ENCODE peak calls at places on chromosomes 12 and 14, in nine cellular contexts. T, L, R, Y, Q, B, C, K and E are unnamed samples.
A peak's percentile ranks its signal among the peaks of the same experiment; 100 is the strongest.

GRCh38 chr14:58572092-58572853 is 65.5 kb upstream of the DACT1 start:
- DNase-seq in T (peak; percentile 32), L (no peak), R (no peak), Y (peak; percentile 26), Q (no peak), B (no peak), C (peak; percentile 23), K (no peak), E (no peak)

GRCh38 chr12:114221136-114221838 is 184.7 kb downstream of the TBX5 start:
- DNase-seq in T (no peak), L (no peak), R (no peak), Y (no peak), Q (no peak), B (no peak), C (no peak), K (no peak), E (no peak)

GRCh38 chr14:21505009-21505553 is 6.1 kb downstream of the METTL3 start:
- DNase-seq in T (no peak), L (no peak), R (no peak), Y (no peak), Q (no peak), B (no peak), C (no peak), K (no peak), E (no peak)

GRCh38 chr14:87630808-87631207 is 362.2 kb downstream of the GALC start:
- DNase-seq in T (no peak), L (no peak), R (no peak), Y (no peak), Q (no peak), B (no peak), C (no peak), K (no peak), E (no peak)

GRCh38 chr12:94545937-94546771 is 86.5 kb upstream of the CEP83 start:
- DNase-seq in T (no peak), L (no peak), R (peak; percentile 76), Y (peak; percentile 40), Q (no peak), B (no peak), C (no peak), K (peak; percentile 61), E (peak; percentile 68)

GRCh38 chr14:24051162-24051788 is 534 bp upstream of the CARMIL3 start:
- DNase-seq in T (no peak), L (no peak), R (no peak), Y (no peak), Q (no peak), B (no peak), C (peak; percentile 17), K (no peak), E (no peak)

GRCh38 chr14:74531467-74531866 is 37.9 kb downstream of the ISCA2 start:
- DNase-seq in T (no peak), L (no peak), R (peak; percentile 13), Y (no peak), Q (no peak), B (no peak), C (no peak), K (peak; percentile 15), E (no peak)

GRCh38 chr12:77010637-77011548 is 54.5 kb downstream of the E2F7 start:
- DNase-seq in T (peak; percentile 44), L (peak; percentile 42), R (peak; percentile 80), Y (peak; percentile 81), Q (peak; percentile 54), B (peak; percentile 68), C (peak; percentile 58), K (peak; percentile 78), E (peak; percentile 72)

GRCh38 chr14:98947911-98948595 is 323.9 kb downstream of the BCL11B start:
- DNase-seq in T (no peak), L (no peak), R (no peak), Y (no peak), Q (no peak), B (no peak), C (no peak), K (no peak), E (no peak)

GRCh38 chr12:101697930-101698781 is 716 bp downstream of the CHPT1 start:
- DNase-seq in T (peak; percentile 33), L (peak; percentile 76), R (peak; percentile 46), Y (no peak), Q (no peak), B (peak; percentile 53), C (no peak), K (peak; percentile 63), E (peak; percentile 33)

GRCh38 chr12:12266389-12266872 is 413 bp downstream of the LRP6 start:
- DNase-seq in T (no peak), L (no peak), R (no peak), Y (no peak), Q (no peak), B (no peak), C (no peak), K (no peak), E (peak; percentile 67)